ENCODE peak calls at places on chromosomes 4 and X, in four cellular contexts. O is colonic mucosa, J is HFFc6, D is vagina. N is an unnamed sample.

GRCh38 chr4:184573701-184574100 is 75.5 kb downstream of the CASP3 start:
- DNase-seq in J (peak), D (no peak), O (no peak), N (peak)

GRCh38 chrX:15160558-15160957 is 109.3 kb downstream of the ASB9 start:
- DNase-seq in D (no peak), J (no peak), O (no peak), N (no peak)

GRCh38 chr4:77177196-77177595 is 20.2 kb downstream of the CCNG2 start:
- DNase-seq in O (no peak), D (no peak), J (no peak), N (no peak)

GRCh38 chrX:103396186-103396585 is 19.8 kb downstream of the BEX3 start:
- DNase-seq in J (peak), O (no peak), D (no peak), N (peak)

GRCh38 chr4:165175879-165176278 is 31.5 kb upstream of the KLHL2 start:
- DNase-seq in O (no peak), J (no peak), D (no peak), N (no peak)

GRCh38 chrX:68710870-68711576 is 63.6 kb downstream of the STARD8 start:
- DNase-seq in O (no peak), D (no peak), J (peak), N (peak)

GRCh38 chr4:153222790-153223417 is 18.7 kb downstream of the TRIM2 start:
- DNase-seq in O (peak), D (no peak), J (no peak), N (peak)

GRCh38 chr4:141569141-141569540 is 67.2 kb upstream of the IL15 start:
- DNase-seq in J (peak), D (no peak), O (no peak), N (peak)

GRCh38 chrX:107677501-107677901 is 49.2 kb downstream of the PRPS1 start:
- DNase-seq in O (no peak), D (no peak), J (no peak), N (peak)

GRCh38 chrX:3585719-3586118 is 127.7 kb downstream of the PRKX start:
- DNase-seq in J (no peak), D (no peak), O (no peak), N (peak)

GRCh38 chr4:107292979-107293378 is 256.9 kb upstream of the DKK2 start:
- DNase-seq in J (no peak), O (no peak), D (no peak), N (no peak)

GRCh38 chrX:47683171-47684145 is 24.5 kb upstream of the UXT start:
- DNase-seq in O (no peak), J (no peak), D (no peak), N (peak)

GRCh38 chr4:75494563-75494962 is 19.6 kb downstream of the RCHY1 start:
- DNase-seq in O (no peak), D (no peak), J (peak), N (peak)
- TF ChIP-seq CTCF in O (no peak), D (no peak), J (no peak), N (no peak)

GRCh38 chr4:186727977-186728519 is 4.4 kb upstream of the FAT1 start:
- DNase-seq in D (no peak), J (no peak), O (peak), N (peak)
- TF ChIP-seq CTCF in D (no peak), J (peak), O (no peak), N (peak)

DNA sequence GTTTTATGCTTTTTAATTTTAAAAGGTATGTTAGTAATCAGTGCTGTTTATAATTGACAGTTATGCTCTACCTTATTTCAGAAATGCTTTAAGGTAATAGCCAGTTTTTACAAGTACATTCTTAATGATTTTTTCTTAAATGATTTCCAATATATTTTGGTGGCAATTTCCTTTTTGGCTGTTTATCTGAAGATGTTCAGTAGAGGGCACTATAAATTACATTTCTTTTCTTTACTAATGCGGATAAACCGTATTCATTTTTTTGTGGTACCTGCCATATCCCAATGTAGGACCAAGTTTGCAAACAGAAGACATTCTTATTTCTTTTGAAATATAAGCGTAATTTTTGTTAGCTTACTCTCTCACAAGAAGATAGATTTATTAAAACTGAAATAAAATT is 65.4 kb downstream of the CCKAR start:
- DNase-seq in D (no peak), J (no peak), O (no peak), N (peak)
- TF ChIP-seq CTCF in D (no peak), J (peak), O (no peak), N (peak)

DNA sequence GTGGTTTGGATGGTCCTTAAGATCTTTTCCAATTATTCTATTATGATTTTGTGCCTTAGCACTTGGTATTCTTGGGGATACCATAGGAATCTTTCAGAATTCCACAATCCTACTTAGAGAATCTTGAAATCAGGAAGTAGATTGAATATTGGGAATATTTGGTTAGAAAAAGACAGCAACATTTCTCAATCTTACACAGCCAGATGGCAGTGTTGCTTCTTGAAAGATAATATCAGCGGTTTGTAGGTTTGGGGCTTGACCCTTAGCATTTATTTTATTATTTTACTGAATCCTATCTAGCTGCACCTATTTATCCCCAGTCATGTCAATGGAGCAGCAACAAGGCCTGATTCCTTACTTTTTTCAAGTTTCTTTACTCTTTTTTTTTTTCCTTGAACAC is 28.6 kb downstream of the MAGEB1 start:
- DNase-seq in O (no peak), J (no peak), D (no peak), N (peak)
- TF ChIP-seq CTCF in O (no peak), J (peak), D (peak), N (peak)